ENCODE peak calls at places on chromosomes 13 and 19, in four cellular contexts. L is HCT116, T is HepG2, K is K562. J is an unnamed sample.

GRCh38 chr19:9883231-9883758 is 48.2 kb downstream of the PIN1 start:
- DNase-seq in T (no peak), L (peak), K (no peak), J (no peak)

GRCh38 chr13:41548870-41549269 is 91.5 kb downstream of the RGCC start:
- DNase-seq in K (no peak), T (no peak), L (no peak), J (no peak)

GRCh38 chr13:67175836-67176235 is 54.3 kb downstream of the PCDH9 start:
- DNase-seq in K (no peak), L (no peak), T (no peak), J (no peak)

GRCh38 chr13:50299546-50300249 is 284.5 kb downstream of the KCNRG start:
- DNase-seq in L (no peak), T (no peak), K (no peak), J (no peak)

GRCh38 chr19:29704562-29705558 is 10.2 kb downstream of the C19orf12 start:
- DNase-seq in K (no peak), T (no peak), L (no peak), J (no peak)

GRCh38 chr19:341386-342127 is 3.0 kb downstream of the MIER2 start:
- DNase-seq in T (peak), K (no peak), L (no peak), J (no peak)

GRCh38 chr19:30393046-30393445 is 20.9 kb downstream of the ZNF536 start:
- DNase-seq in L (no peak), T (no peak), K (no peak), J (no peak)

GRCh38 chr19:38291855-38292254 is 12.2 kb upstream of the C19orf33 start:
- DNase-seq in K (no peak), T (no peak), L (no peak), J (no peak)

GRCh38 chr13:92488249-92488845 is 738.3 kb upstream of the GPC6 start:
- DNase-seq in K (no peak), T (no peak), L (no peak), J (no peak)

GRCh38 chr19:39546599-39546998 is 6.6 kb upstream of the EID2 start:
- DNase-seq in L (no peak), K (no peak), T (no peak), J (no peak)

GRCh38 chr13:87887459-87888123 is 216.4 kb downstream of the SLITRK5 start:
- DNase-seq in T (no peak), K (no peak), L (no peak), J (no peak)

GRCh38 chr13:44283598-44283997 is 90.0 kb upstream of the SERP2 start:
- DNase-seq in T (no peak), K (no peak), L (no peak), J (no peak)

GRCh38 chr13:56864451-56864850 is 276.3 kb upstream of the PRR20A start:
- DNase-seq in L (no peak), T (no peak), K (no peak), J (no peak)

GRCh38 chr13:97274782-97275252 is 52.7 kb downstream of the MBNL2 start:
- DNase-seq in T (peak), K (no peak), L (no peak), J (no peak)

DNA sequence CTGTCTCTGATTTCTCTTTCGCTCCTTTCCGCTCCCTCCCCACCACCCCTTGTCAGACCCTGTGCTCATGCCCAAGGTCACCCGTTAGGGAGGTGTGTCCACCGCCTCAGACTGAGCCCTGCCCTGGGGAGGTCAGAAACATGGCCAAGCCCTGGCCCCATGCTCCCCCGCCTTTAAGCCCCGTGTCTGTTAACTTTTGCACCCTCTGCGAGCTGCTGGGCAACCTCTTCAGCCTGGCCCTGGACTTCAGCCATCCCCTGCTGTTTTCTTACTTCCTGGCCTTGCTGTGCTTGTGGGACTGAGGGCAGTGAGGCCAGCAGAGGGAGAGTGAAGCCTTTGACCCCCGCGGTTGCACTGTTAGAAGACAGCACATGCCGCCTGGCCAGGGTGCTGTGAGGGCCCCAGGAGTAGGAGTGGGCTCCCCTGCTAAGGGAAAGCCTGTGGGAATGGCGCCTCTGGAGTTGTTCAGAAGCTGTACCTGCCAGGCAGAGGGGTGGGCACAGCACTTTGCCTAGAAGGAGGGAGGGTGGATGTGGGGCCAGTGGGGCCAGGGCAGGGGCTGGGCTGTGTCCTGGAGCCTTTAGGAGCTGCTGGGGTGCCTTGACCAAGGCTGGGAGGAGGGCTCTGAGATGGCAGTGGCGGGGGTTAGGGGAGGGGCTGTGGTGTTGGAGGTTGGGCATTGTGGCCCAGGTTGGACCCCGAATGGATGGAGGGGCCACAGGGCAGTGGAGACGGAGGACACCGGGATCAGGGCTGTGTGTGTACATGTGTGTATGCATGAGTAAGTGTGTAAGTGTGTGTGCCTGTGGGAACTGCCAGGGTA is 7.9 kb downstream of the UPF1 start:
- DNase-seq in K (no peak), T (peak), L (no peak), J (no peak)
- TF ChIP-seq TCF7L2 in K (no peak), T (no peak), L (no peak), J (no peak)

DNA sequence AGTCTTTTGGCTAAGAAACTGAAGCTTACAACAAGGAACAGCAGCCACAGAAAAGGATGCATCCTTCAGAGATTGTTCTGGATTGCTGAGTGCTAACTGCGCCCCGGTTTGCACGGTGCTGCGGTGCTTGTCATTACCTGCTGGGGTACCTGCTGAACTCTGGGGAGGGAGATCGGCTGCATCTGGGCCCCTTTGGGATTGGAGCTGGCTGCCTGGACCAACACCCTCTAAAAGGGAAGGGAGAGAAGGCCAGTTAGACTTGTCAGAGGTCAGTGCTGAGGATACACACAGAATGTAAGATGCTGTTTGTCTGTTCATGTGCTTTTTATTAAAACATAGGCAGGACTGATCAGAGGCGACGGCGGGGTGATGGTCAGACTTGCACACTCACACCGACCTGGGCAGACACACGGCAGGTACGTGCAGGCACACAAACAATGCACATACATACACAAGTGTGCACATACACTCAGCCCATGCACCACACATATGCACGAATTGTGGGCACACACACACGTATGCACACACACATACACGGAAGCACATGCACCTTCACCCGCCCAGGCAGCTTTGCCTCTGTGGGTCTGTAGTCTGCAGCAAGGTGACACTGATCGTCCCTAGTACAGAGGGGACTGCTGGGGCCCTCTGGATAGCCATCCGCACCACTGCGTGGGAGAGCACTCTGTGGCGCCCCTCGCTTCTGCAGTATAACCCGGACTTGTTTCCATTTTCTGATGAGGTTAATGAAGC is 66.1 kb downstream of the RFX2 start:
- DNase-seq in L (no peak), T (no peak), K (no peak), J (no peak)
- TF ChIP-seq SIN3A in L (no peak), T (no peak), K (no peak), J (no peak)

GRCh38 chr13:109156181-109156935 is 526.9 kb downstream of the MYO16 start:
- DNase-seq in T (no peak), L (no peak), K (no peak), J (peak)
- TF ChIP-seq POLR2AphosphoS5 in T (no peak), L (no peak), K (no peak), J (no peak)

GRCh38 chr19:2514981-2515518 is 39.1 kb downstream of the GADD45B start:
- DNase-seq in K (no peak), L (no peak), T (no peak), J (no peak)

GRCh38 chr19:2512523-2513431 is 36.9 kb downstream of the GADD45B start:
- DNase-seq in T (no peak), K (no peak), L (no peak), J (no peak)

GRCh38 chr19:2519482-2519881 is 43.6 kb downstream of the GADD45B start:
- DNase-seq in K (no peak), L (no peak), T (no peak), J (no peak)

GRCh38 chr19:2517881-2518601 is 42.1 kb downstream of the GADD45B start:
- DNase-seq in L (no peak), K (no peak), T (no peak), J (no peak)

DNA sequence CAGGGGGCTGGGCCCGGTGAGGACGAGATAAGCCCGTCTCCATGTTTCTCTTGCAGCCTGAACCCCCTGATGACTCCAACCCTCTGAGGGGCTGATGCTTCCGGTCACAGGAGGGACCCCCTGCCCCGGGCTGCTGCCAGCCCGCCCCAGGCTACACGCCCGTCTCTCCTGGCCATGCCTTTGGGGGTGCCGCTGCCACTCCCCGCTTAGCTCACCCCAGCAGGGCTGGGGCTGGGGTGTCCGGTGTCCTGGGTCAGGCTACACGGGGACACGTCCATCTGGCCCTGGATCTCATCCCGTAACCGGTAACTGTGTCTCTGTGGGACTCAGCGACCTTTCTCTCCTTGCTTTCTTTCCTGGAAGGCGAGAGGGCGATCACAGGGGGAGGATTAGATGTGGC is 40.8 kb downstream of the GADD45B start:
- DNase-seq in L (no peak), K (no peak), T (no peak), J (no peak)
- TF ChIP-seq TCF7L2 in L (no peak), K (no peak), T (no peak), J (no peak)

DNA sequence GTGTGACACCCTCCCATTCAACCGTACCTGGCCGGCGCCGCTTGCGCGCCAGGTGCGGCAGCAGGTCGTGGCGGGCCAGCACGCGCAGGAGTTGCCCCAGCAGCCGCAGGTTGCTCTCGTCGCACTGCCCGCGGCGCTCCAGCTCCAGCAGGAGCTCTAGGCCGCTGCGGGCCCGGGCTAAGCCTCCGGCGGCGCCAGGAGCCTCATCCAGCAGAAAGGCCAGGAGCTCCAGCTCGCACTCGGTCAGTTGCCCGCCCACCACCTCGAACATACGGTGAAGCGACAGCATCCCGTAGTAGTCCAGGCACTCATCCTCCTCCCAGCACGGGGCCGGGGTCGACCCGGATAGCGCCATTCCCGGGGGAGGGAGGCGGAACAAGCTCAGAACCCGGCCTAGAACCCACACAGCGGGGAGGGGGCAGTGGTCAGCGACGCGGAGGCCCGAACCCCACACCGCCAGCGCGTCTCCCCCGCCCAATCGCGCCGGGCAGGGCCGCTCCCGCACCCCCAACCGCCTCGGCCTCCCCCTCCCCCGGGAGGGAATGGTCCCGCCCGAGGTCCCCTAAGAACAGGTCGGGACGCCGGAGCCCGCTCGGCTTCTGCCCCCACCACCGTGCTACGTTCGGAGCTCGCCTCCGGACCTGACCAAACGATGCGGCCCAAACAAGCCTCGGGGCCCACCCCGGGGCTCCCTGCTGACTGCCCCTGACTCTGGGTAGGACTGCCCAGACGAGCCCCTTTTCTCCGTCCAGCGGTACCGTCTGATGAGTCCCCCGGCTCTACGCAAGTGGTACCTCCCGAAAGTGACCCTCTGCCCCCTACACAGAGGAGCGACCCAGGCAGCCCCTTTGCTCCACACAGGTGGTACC is 590 bp downstream of the DEDD2 start:
- DNase-seq in T (peak), L (no peak), K (peak), J (no peak)
- TF ChIP-seq SIN3A in T (no peak), L (no peak), K (no peak), J (no peak)

GRCh38 chr13:111472083-111472482 is 151.6 kb downstream of the TEX29 start:
- DNase-seq in T (no peak), L (no peak), K (no peak), J (no peak)
- TF ChIP-seq POLR2AphosphoS5 in T (no peak), L (no peak), K (no peak), J (no peak)

J was measured in Panc1.